ENCODE peak calls at places on chromosome 18, in four cellular contexts. Y is neural progenitor cell; J is CD8-positive, alpha-beta T cell; I is T follicular helper cell. G is an unnamed sample.
A peak's percentile ranks its signal among the peaks of the same experiment; 100 is the strongest.

GRCh38 chr18:57715073-57715472 is 88.0 kb downstream of the ATP8B1 start:
- DNase-seq in Y (no peak), J (no peak), I (no peak), G (no peak)

GRCh38 chr18:48827321-48828200 is 123.2 kb downstream of the SMAD7 start:
- DNase-seq in Y (peak; percentile 90), J (no peak), I (no peak), G (peak; percentile 81)

GRCh38 chr18:62850619-62851306 is 135.4 kb downstream of the PHLPP1 start:
- DNase-seq in Y (no peak), J (no peak), I (no peak), G (no peak)

GRCh38 chr18:78558101-78558810 is 421.4 kb upstream of the SALL3 start:
- DNase-seq in Y (no peak), J (no peak), I (no peak), G (no peak)

GRCh38 chr18:36628435-36629094 is 200.2 kb downstream of the TPGS2 start:
- DNase-seq in Y (no peak), J (no peak), I (no peak), G (no peak)

GRCh38 chr18:13120967-13121586 is 97.5 kb upstream of the LDLRAD4 start:
- DNase-seq in Y (no peak), J (no peak), I (no peak), G (no peak)

GRCh38 chr18:35054401-35054800 is 13.2 kb downstream of the MAPRE2 start:
- DNase-seq in Y (no peak), J (no peak), I (no peak), G (no peak)

GRCh38 chr18:995641-996040 is 91.0 kb downstream of the ADCYAP1 start:
- DNase-seq in Y (no peak), J (no peak), I (no peak), G (no peak)

G was measured in endodermal cell.